ENCODE peak calls at places on chromosomes 7 and 10, in nine cellular contexts. L is neural crest cell; R is SW480; I is CD4-positive, alpha-beta T cell; T is CMK; U is left ventricle myocardium inferior; E is OCI-LY7; D is K562; O is NCI-H1105 treated with DMSO at 0.1 percent for 48 hours. C is an unnamed sample.

GRCh38 chr7:7188091-7188490 is 5.7 kb downstream of the C1GALT1 start:
- DNase-seq in I (no peak), L (no peak), D (no peak), R (no peak), T (no peak), E (no peak), U (no peak), O (peak; percentile 14), C (no peak)

GRCh38 chr7:17661982-17662585 is 278.2 kb downstream of the SNX13 start:
- DNase-seq in E (no peak), U (no peak), O (no peak), I (no peak), T (no peak), R (peak; percentile 90), D (no peak), L (no peak), C (no peak)

GRCh38 chr10:120824864-120825263 is 26.3 kb upstream of the WDR11 start:
- DNase-seq in T (no peak), D (peak; percentile 14), O (no peak), E (peak; percentile 29), L (peak; percentile 43), U (no peak), R (peak; percentile 16), I (no peak), C (no peak)

GRCh38 chr10:14781763-14782162 is 7.1 kb upstream of the FAM107B start:
- DNase-seq in U (no peak), O (no peak), R (no peak), D (no peak), T (peak; percentile 44), E (no peak), L (no peak), I (no peak), C (no peak)

GRCh38 chr7:157150825-157151412 is 12.2 kb downstream of the UBE3C start:
- DNase-seq in T (no peak), I (no peak), L (peak; percentile 26), D (peak; percentile 47), E (no peak), U (peak; percentile 44), O (no peak), R (no peak), C (no peak)

GRCh38 chr7:119472398-119473038 is 800.5 kb upstream of the KCND2 start:
- DNase-seq in E (no peak), R (peak; percentile 4), O (peak; percentile 92), T (no peak), D (no peak), L (no peak), U (no peak), I (no peak), C (no peak)

GRCh38 chr10:121500591-121501341 is 97.5 kb downstream of the FGFR2 start:
- DNase-seq in O (no peak), U (no peak), D (no peak), T (no peak), E (no peak), R (no peak), I (no peak), L (no peak), C (no peak)

GRCh38 chr10:114576132-114576487 is 82.0 kb downstream of the ABLIM1 start:
- DNase-seq in T (no peak), O (peak; percentile 76), R (no peak), I (no peak), L (no peak), D (no peak), E (no peak), U (no peak), C (no peak)

GRCh38 chr10:102710604-102711003 is 3.6 kb downstream of the ARL3 start:
- DNase-seq in I (no peak), D (no peak), T (no peak), L (no peak), R (peak; percentile 54), O (no peak), U (no peak), E (no peak), C (peak; percentile 11)

GRCh38 chr7:150631866-150632864 is at the start of gene GIMAP6:
- DNase-seq in U (no peak), I (peak; percentile 32), R (no peak), L (no peak), O (no peak), D (no peak), E (no peak), T (peak; percentile 25), C (peak; percentile 48)

GRCh38 chr7:5637415-5637814 is 144.0 kb downstream of the RNF216 start:
- DNase-seq in E (no peak), R (no peak), T (no peak), D (no peak), O (no peak), L (no peak), U (no peak), I (no peak), C (no peak)

GRCh38 chr7:36777062-36777461 is 52.8 kb upstream of the AOAH start:
- DNase-seq in I (peak; percentile 29), R (no peak), T (no peak), D (no peak), O (no peak), U (no peak), E (no peak), L (no peak), C (peak; percentile 86)

GRCh38 chr7:131159961-131160361 is 167.7 kb upstream of the MKLN1 start:
- DNase-seq in O (no peak), E (no peak), R (peak; percentile 34), I (no peak), T (no peak), D (no peak), L (no peak), U (no peak), C (no peak)